ENCODE peak calls at places on chromosomes 5 and 9, in seven cellular contexts. M, S, W, H, I, F and R are unnamed samples.

GRCh38 chr5:13356226-13356625 is 588.3 kb downstream of the DNAH5 start:
- DNase-seq in M (no peak), W (no peak), H (no peak), F (no peak), S (no peak), I (no peak), R (no peak)

GRCh38 chr9:120941046-120941770 is 14.6 kb upstream of the TRAF1 start:
- DNase-seq in M (no peak), W (no peak), H (no peak), S (no peak), I (no peak), F (no peak), R (no peak)

GRCh38 chr5:65172486-65173129 is 309.1 kb downstream of the ADAMTS6 start:
- DNase-seq in H (no peak), S (no peak), W (no peak), M (no peak), I (no peak), F (no peak), R (no peak)

GRCh38 chr9:124268248-124268647 is 10.5 kb downstream of the NEK6 start:
- DNase-seq in S (no peak), M (no peak), F (no peak), H (no peak), W (no peak), I (no peak), R (no peak)

GRCh38 chr9:9079473-9079872 is 1279.9 kb upstream of the DMAC1 start:
- DNase-seq in H (no peak), F (no peak), M (no peak), I (no peak), S (no peak), W (no peak), R (no peak)

GRCh38 chr5:113345261-113345940 is 89.4 kb downstream of the TSSK1B start:
- DNase-seq in S (no peak), M (no peak), F (no peak), I (no peak), W (no peak), H (no peak), R (no peak)

GRCh38 chr5:58069846-58070245 is 390.0 kb downstream of the PLK2 start:
- DNase-seq in W (no peak), S (no peak), M (no peak), I (no peak), H (no peak), F (no peak), R (no peak)

GRCh38 chr5:146647656-146648199 is 131.7 kb upstream of the GPR151 start:
- DNase-seq in S (no peak), M (no peak), F (no peak), H (no peak), W (no peak), I (no peak), R (no peak)

GRCh38 chr5:98999631-99000030 is 70.8 kb upstream of the CHD1 start:
- DNase-seq in I (no peak), S (no peak), H (no peak), W (no peak), F (no peak), M (no peak), R (no peak)

GRCh38 chr9:134378901-134379338 is 52.7 kb downstream of the RXRA start:
- DNase-seq in H (no peak), M (peak; percentile 78), I (peak; percentile 80), S (peak; percentile 37), F (no peak), W (no peak), R (peak; percentile 79)

GRCh38 chr9:73441223-73441622 is 289.6 kb downstream of the ANXA1 start:
- DNase-seq in H (no peak), I (no peak), M (no peak), F (no peak), S (no peak), W (no peak), R (no peak)

GRCh38 chr5:81254886-81255285 is 21.8 kb downstream of the CKMT2 start:
- DNase-seq in I (no peak), F (no peak), S (no peak), W (no peak), M (no peak), H (peak; percentile 68), R (no peak)

GRCh38 chr5:179568731-179569130 is 18.4 kb downstream of the RUFY1 start:
- DNase-seq in M (no peak), I (no peak), F (no peak), H (no peak), W (no peak), S (no peak), R (no peak)

GRCh38 chr5:4700082-4700481 is 440.0 kb upstream of the ADAMTS16 start:
- DNase-seq in W (no peak), M (no peak), S (no peak), I (peak; percentile 63), F (peak; percentile 50), H (no peak), R (peak; percentile 83)

GRCh38 chr9:27540537-27540936 is 10.9 kb upstream of the MOB3B start:
- DNase-seq in I (no peak), S (no peak), F (no peak), H (no peak), M (no peak), W (no peak), R (no peak)

GRCh38 chr9:124220551-124221451 is 36.9 kb upstream of the NEK6 start:
- DNase-seq in S (no peak), F (no peak), I (peak; percentile 46), H (no peak), M (peak; percentile 82), W (no peak), R (peak; percentile 32)

GRCh38 chr5:150655221-150655620 is 5.8 kb upstream of the MYOZ3 start:
- DNase-seq in W (no peak), F (no peak), H (no peak), M (no peak), I (no peak), S (no peak), R (no peak)

GRCh38 chr5:137754236-137754960 is at the start of gene HNRNPA0:
- DNase-seq in F (peak; percentile 93), I (peak; percentile 98), W (peak; percentile 98), H (peak; percentile 100), M (peak; percentile 98), S (peak; percentile 95), R (peak; percentile 98)
- TF ChIP-seq CTCF in F (no peak), I (no peak), W (no peak), H (peak; percentile 24), M (no peak), S (no peak), R (peak; percentile 6)

GRCh38 chr5:90395005-90395404 is 14.6 kb downstream of the CETN3 start:
- DNase-seq in F (no peak), I (no peak), M (no peak), H (no peak), S (no peak), W (no peak), R (no peak)

GRCh38 chr5:90390326-90390725 is 19.2 kb downstream of the CETN3 start:
- DNase-seq in S (no peak), H (no peak), I (no peak), M (no peak), W (no peak), F (no peak), R (no peak)

GRCh38 chr5:90387508-90387907 is 22.0 kb downstream of the CETN3 start:
- DNase-seq in F (no peak), M (no peak), S (no peak), H (no peak), W (no peak), I (no peak), R (no peak)

GRCh38 chr5:90386099-90386710 is 23.4 kb downstream of the CETN3 start:
- DNase-seq in W (no peak), H (no peak), M (no peak), I (no peak), S (peak; percentile 21), F (no peak), R (no peak)

GRCh38 chr5:90390933-90391332 is 18.6 kb downstream of the CETN3 start:
- DNase-seq in S (no peak), M (no peak), F (no peak), W (no peak), H (no peak), I (no peak), R (no peak)
- TF ChIP-seq POLR2A in S (no peak), M (no peak), F (no peak), W (no peak), H (no peak), I (no peak), R (no peak)

GRCh38 chr9:97629136-97629535 is 4.0 kb downstream of the TSTD2 start:
- DNase-seq in W (no peak), M (no peak), I (no peak), S (no peak), H (no peak), F (no peak), R (no peak)

GRCh38 chr9:97625620-97626019 is 7.5 kb downstream of the TSTD2 start:
- DNase-seq in S (no peak), H (no peak), F (no peak), I (no peak), M (no peak), W (no peak), R (no peak)

GRCh38 chr9:97628668-97629067 is 4.5 kb downstream of the TSTD2 start:
- DNase-seq in I (peak; percentile 26), M (no peak), F (no peak), H (no peak), W (no peak), S (no peak), R (no peak)

GRCh38 chr9:97627624-97628023 is 5.5 kb downstream of the TSTD2 start:
- DNase-seq in M (no peak), F (no peak), S (no peak), H (no peak), I (no peak), W (no peak), R (no peak)

DNA sequence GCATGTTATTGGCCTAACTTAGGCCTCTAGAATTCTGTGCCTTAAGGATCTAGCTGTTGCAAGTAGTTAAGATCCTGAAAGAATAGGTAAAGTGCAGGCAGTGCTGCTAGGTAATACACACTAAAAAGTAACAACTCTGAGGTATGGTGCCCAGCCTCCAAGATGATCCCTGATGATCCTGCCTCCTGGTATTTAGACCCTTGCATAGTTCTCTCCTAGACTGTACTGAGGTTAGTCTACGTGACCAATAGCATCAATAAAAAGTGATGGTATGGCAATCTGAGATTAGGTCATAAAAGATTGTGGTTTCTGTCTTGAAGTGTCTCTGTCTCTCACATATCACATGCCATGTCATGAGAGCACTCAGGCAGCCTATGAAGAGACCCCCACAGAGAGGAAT is 9.2 kb downstream of the TSTD2 start:
- DNase-seq in F (no peak), I (no peak), M (no peak), S (no peak), W (no peak), H (no peak), R (no peak)
- H3K4me1 ChIP-seq in F (no peaks in the 10 kb centered on the region), I (peaks cover 3% of the 10 kb centered on the region), M (peaks cover 6% of the 10 kb centered on the region), S (no peaks in the 10 kb centered on the region), W (no peaks in the 10 kb centered on the region), H (peaks cover 6% of the 10 kb centered on the region), R (no peaks in the 10 kb centered on the region)

DNA sequence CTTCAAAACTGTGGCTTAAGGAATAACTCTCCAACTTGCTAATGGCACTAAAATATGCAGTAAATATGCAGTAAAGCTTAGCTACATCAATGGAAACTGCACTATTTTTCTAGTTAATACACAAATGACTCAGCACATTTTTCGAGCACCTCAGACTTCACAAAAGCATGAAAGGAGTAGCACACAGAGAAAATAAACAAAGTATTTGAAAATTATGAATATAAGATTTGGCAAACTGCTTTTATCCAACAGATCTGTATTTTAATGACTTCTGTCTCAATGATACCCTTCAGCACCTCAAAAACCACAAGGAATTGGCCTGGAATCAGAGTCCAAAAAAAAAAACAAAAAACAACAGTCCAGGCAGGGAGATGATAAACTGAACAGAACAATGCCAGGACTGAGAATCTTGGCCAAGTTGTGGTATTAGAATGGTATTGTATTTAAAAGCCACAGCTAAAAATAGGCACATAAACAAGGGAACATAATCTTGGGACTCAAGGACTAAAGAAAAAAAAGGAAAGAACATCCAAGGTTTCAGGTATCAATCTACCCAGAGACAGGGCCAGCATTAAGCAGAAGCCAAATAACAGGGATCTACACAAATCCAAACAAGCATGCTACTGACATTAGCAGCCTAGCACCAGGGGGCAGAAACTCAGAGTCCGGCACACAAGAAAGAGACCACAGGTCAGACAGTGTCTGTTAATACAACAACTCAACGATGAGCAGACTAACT is 21.4 kb downstream of the TMEM245 start:
- DNase-seq in H (no peak), S (no peak), M (no peak), W (no peak), F (no peak), I (no peak), R (peak; percentile 61)
- TF ChIP-seq CTCF in H (no peak), S (peak; percentile 27), M (no peak), W (no peak), F (no peak), I (peak; percentile 25), R (no peak)